ENCODE peak calls at places on chromosome 7, in nine cellular contexts. A is PC-3, H is SK-N-SH, T is GM23248, G is hepatocyte, B is HCT116, Z is OCI-LY7, P is Karpas-422, Y is GM23338. E is an unnamed sample. For H3K9me2, the result is how much of the 10 kb centered on the place peaks cover.

GRCh38 chr7:123352226-123352550 is 152.4 kb upstream of the SLC13A1 start:
- DNase-seq in H (no peak), T (no peak), P (no peak), B (no peak), Y (no peak), Z (no peak), G (no peak), A (no peak), E (no peak)

GRCh38 chr7:80369321-80369720 is 142.5 kb downstream of the GNAT3 start:
- DNase-seq in B (no peak), A (no peak), P (no peak), Z (no peak), T (no peak), H (no peak), G (no peak), Y (no peak), E (no peak)

GRCh38 chr7:16515785-16516685 is 10.6 kb upstream of the LRRC72 start:
- DNase-seq in T (no peak), G (no peak), Y (no peak), H (no peak), A (no peak), P (no peak), B (no peak), Z (no peak), E (no peak)

GRCh38 chr7:151428393-151429231 is 11.3 kb downstream of the CRYGN start:
- DNase-seq in G (peak), B (no peak), Z (no peak), A (no peak), T (peak), H (peak), Y (no peak), P (no peak), E (peak)

GRCh38 chr7:136513744-136514143 is 354.7 kb upstream of the CHRM2 start:
- DNase-seq in B (no peak), P (no peak), G (no peak), A (no peak), Z (no peak), Y (no peak), H (no peak), T (no peak), E (no peak)

GRCh38 chr7:15602236-15602635 is 40.4 kb upstream of the AGMO start:
- DNase-seq in A (no peak), T (no peak), G (peak), Y (no peak), B (no peak), P (no peak), Z (no peak), H (no peak), E (peak)

GRCh38 chr7:41113663-41114062 is 589.2 kb downstream of the INHBA start:
- DNase-seq in Z (no peak), G (no peak), B (no peak), A (no peak), T (no peak), P (no peak), Y (no peak), H (no peak), E (no peak)

GRCh38 chr7:19522486-19522885 is 186.4 kb downstream of the POLR1F start:
- DNase-seq in P (no peak), Y (no peak), A (peak), G (no peak), T (peak), Z (no peak), H (no peak), B (no peak), E (no peak)

GRCh38 chr7:140275069-140275961 is 98.5 kb upstream of the KDM7A start:
- DNase-seq in T (peak), A (no peak), B (no peak), Z (no peak), P (no peak), H (no peak), G (peak), Y (no peak), E (no peak)

GRCh38 chr7:41162612-41163011 is 540.3 kb downstream of the INHBA start:
- DNase-seq in G (no peak), B (no peak), A (no peak), H (no peak), Z (no peak), T (peak), Y (no peak), P (no peak), E (peak)

GRCh38 chr7:2572101-2572842 is 13.5 kb downstream of the IQCE start:
- DNase-seq in A (peak), H (no peak), Z (no peak), Y (no peak), G (peak), T (peak), P (no peak), B (peak), E (no peak)

GRCh38 chr7:65239707-65240352 is 133.8 kb upstream of the ZNF92 start:
- DNase-seq in A (peak), Z (no peak), T (peak), G (peak), P (no peak), Y (peak), H (peak), B (no peak), E (peak)

GRCh38 chr7:97018126-97018601 is 6.5 kb downstream of the DLX5 start:
- DNase-seq in B (no peak), Y (peak), P (no peak), T (no peak), Z (no peak), A (no peak), H (no peak), G (no peak), E (no peak)

GRCh38 chr7:130880668-130881067 is 146.7 kb upstream of the KLF14 start:
- DNase-seq in T (peak), B (no peak), G (no peak), Z (no peak), Y (no peak), H (no peak), A (peak), P (no peak), E (no peak)

GRCh38 chr7:137850586-137850985 is 3.8 kb upstream of the DGKI start:
- DNase-seq in G (no peak), Y (no peak), Z (no peak), P (no peak), B (no peak), A (no peak), T (peak), H (no peak), E (no peak)

GRCh38 chr7:137848095-137848494 is 1.3 kb upstream of the DGKI start:
- DNase-seq in B (no peak), A (no peak), Y (no peak), G (no peak), P (no peak), H (no peak), Z (no peak), T (no peak), E (no peak)

GRCh38 chr7:137844690-137845425 is 1.9 kb downstream of the DGKI start:
- DNase-seq in Z (no peak), P (no peak), A (no peak), Y (no peak), H (no peak), T (no peak), B (no peak), G (no peak), E (no peak)

GRCh38 chr7:137846588-137847417 is at the start of gene DGKI:
- DNase-seq in Y (peak), A (no peak), T (peak), Z (no peak), B (no peak), G (peak), H (peak), P (no peak), E (no peak)

DNA sequence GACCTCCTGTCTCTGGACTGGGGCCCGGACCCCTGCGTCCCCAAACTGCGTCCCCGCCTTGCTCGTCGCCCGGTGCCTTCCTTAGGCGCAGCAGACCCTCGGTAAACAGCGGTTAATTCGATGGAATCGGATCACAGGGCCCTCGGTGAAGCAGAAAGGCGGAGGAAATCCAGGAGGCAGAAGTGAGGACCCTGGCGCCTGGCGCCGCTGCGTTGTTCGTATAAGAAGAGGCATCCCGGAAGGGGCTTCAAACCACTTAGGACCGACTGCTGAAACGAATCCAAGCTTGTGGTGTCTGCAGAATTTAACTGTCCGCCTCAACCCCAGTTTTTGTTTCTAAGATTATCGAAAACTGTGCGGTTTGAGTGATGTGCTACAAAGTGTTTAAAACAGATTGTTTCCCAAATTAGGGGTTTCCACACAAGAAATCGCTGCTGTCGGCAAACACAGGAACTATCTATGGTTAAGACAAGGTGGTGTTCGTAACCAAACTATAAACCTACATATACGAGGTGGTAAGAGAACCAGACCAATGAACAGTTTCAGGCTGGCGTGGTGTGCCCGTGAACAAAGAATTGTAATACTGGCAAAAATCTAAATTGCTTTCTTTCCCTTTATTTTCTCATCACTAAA is 760 bp upstream of the DGKI start:
- DNase-seq in H (no peak), T (peak), B (no peak), Y (peak), G (peak), P (no peak), A (no peak), Z (no peak), E (no peak)
- H3K4me3 ChIP-seq in H (peak), T (peak), B (no peak), Y (peak), G (peak), P (no peak), A (no peak), Z (no peak), E (no peak)

GRCh38 chr7:142327555-142327954 is 69.7 kb upstream of the PRSS58 start:
- DNase-seq in A (no peak), H (no peak), G (no peak), T (no peak), Y (no peak), Z (no peak), P (no peak), B (no peak), E (no peak)
- H3K9me2 ChIP-seq in A (under half), H (under half), G (under half), T (under half), Y (under half), Z (under half), P (under half), B (under half), E (under half)

GRCh38 chr7:954330-955238 is at the start of gene ADAP1:
- DNase-seq in Z (peak), T (peak), P (no peak), G (peak), A (peak), H (peak), Y (peak), B (no peak), E (no peak)

GRCh38 chr7:951881-952547 is 2.5 kb downstream of the ADAP1 start:
- DNase-seq in H (peak), B (no peak), Y (no peak), Z (no peak), A (no peak), P (no peak), T (no peak), G (no peak), E (no peak)

GRCh38 chr7:952548-953441 is 1.7 kb downstream of the ADAP1 start:
- DNase-seq in A (no peak), T (no peak), Y (no peak), Z (no peak), B (no peak), G (no peak), H (peak), P (no peak), E (no peak)

GRCh38 chr7:956031-956430 is 1.6 kb upstream of the ADAP1 start:
- DNase-seq in Y (no peak), H (peak), T (no peak), P (no peak), B (no peak), A (no peak), G (no peak), Z (no peak), E (no peak)

GRCh38 chr7:953547-954327 is 743 bp downstream of the ADAP1 start:
- DNase-seq in B (no peak), A (peak), Z (no peak), G (peak), Y (peak), P (no peak), H (peak), T (peak), E (peak)
- H3K4me3 ChIP-seq in B (peak), A (peak), Z (no peak), G (peak), Y (peak), P (no peak), H (peak), T (peak), E (peak)

GRCh38 chr7:47152307-47152706 is 429.6 kb downstream of the TNS3 start:
- DNase-seq in H (no peak), Z (no peak), A (no peak), G (no peak), B (no peak), T (no peak), Y (no peak), P (no peak), E (no peak)

GRCh38 chr7:47153571-47153970 is 428.3 kb downstream of the TNS3 start:
- DNase-seq in H (no peak), B (no peak), P (no peak), T (no peak), G (peak), Y (peak), A (no peak), Z (peak), E (peak)

GRCh38 chr7:47153076-47153475 is 428.8 kb downstream of the TNS3 start:
- DNase-seq in Z (peak), Y (no peak), A (peak), P (no peak), G (peak), T (peak), B (no peak), H (no peak), E (peak)

GRCh38 chr7:47150497-47151260 is 431.2 kb downstream of the TNS3 start:
- DNase-seq in B (no peak), T (no peak), A (no peak), G (no peak), Y (no peak), Z (peak), P (no peak), H (no peak), E (no peak)

GRCh38 chr7:47154781-47155180 is 427.1 kb downstream of the TNS3 start:
- DNase-seq in P (no peak), Z (no peak), Y (no peak), B (no peak), H (no peak), A (no peak), T (peak), G (no peak), E (no peak)
- H3K9me2 ChIP-seq in P (under half), Z (under half), Y (under half), B (under half), H (under half), A (under half), T (under half), G (under half), E (under half)

DNA sequence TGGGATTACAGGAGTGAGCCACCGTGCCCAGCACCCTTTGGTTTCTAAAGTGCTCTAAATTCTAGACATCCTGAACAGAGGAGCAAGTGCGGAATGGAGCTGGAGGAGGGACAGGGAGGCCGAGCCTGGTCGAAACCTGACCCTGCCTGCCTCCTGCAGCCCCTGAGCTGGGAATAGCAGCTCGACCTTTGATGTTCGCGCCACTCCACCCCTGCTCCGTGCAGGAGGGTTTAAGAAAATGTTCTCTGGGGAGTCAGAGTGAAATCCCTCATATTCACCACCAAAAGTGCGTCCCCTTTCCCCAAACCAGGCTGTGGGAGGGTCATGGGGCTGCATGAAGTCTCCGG is 1.8 kb downstream of the PGAM2 start:
- DNase-seq in B (no peak), G (no peak), A (no peak), H (no peak), Y (peak), T (no peak), Z (no peak), P (no peak), E (no peak)
- H3K4me3 ChIP-seq in B (no peak), G (no peak), A (no peak), H (no peak), Y (peak), T (no peak), Z (no peak), P (no peak), E (no peak)